ENCODE peak calls at places on chromosomes 3 and 15, in eight cellular contexts. Z is fibroblast of pulmonary artery, N is epithelial cell of esophagus, G is osteoblast, W is astrocyte of the cerebellum, F is GM06990, U is uterus, R is A549. K is an unnamed sample.

GRCh38 chr3:16906679-16907078 is 21.9 kb downstream of the PLCL2 start:
- DNase-seq in Z (peak), U (no peak), N (no peak), R (peak), W (no peak), F (no peak), G (no peak), K (no peak)

GRCh38 chr15:98321916-98322315 is 326.4 kb upstream of the IGF1R start:
- DNase-seq in R (no peak), N (peak), W (no peak), F (no peak), U (no peak), Z (no peak), G (no peak), K (no peak)

GRCh38 chr3:140529096-140529495 is 148.8 kb upstream of the TRIM42 start:
- DNase-seq in N (peak), U (no peak), Z (no peak), R (peak), F (no peak), W (peak), G (peak), K (no peak)

GRCh38 chr15:55007561-55007960 is 189.2 kb downstream of the RSL24D1 start:
- DNase-seq in R (no peak), F (no peak), U (no peak), W (no peak), G (no peak), Z (no peak), N (no peak), K (no peak)

GRCh38 chr15:62770752-62771151 is 271.8 kb upstream of the TPM1 start:
- DNase-seq in Z (peak), W (peak), R (no peak), F (no peak), N (peak), G (peak), U (no peak), K (no peak)

GRCh38 chr3:101638262-101638745 is 38.6 kb downstream of the ZBTB11 start:
- DNase-seq in U (no peak), N (no peak), W (no peak), G (peak), R (no peak), F (no peak), Z (no peak), K (no peak)

GRCh38 chr15:71411538-71412482 is 296.5 kb downstream of the THSD4 start:
- DNase-seq in F (no peak), G (no peak), U (peak), Z (peak), N (no peak), W (peak), R (peak), K (no peak)

GRCh38 chr3:16665282-16665741 is 60.1 kb upstream of the DAZL start:
- DNase-seq in N (no peak), R (peak), U (no peak), F (no peak), G (no peak), W (no peak), Z (peak), K (no peak)

GRCh38 chr15:74365619-74366445 is 1.6 kb downstream of the CYP11A1 start:
- DNase-seq in G (peak), F (no peak), U (peak), R (no peak), N (no peak), W (no peak), Z (peak), K (no peak)

GRCh38 chr3:169907944-169908343 is 3.4 kb upstream of the SAMD7 start:
- DNase-seq in N (no peak), W (no peak), U (no peak), R (no peak), G (no peak), Z (no peak), F (no peak), K (no peak)

GRCh38 chr3:169907476-169907875 is 3.9 kb upstream of the SAMD7 start:
- DNase-seq in N (peak), G (no peak), Z (no peak), F (no peak), U (no peak), R (no peak), W (no peak), K (no peak)

GRCh38 chr3:169914321-169914720 is 2.9 kb downstream of the SAMD7 start:
- DNase-seq in W (no peak), Z (peak), F (no peak), G (no peak), R (no peak), N (peak), U (no peak), K (no peak)

GRCh38 chr3:169913270-169913780 is 2.0 kb downstream of the SAMD7 start:
- DNase-seq in W (no peak), G (no peak), R (no peak), F (no peak), U (no peak), N (no peak), Z (no peak), K (no peak)

DNA sequence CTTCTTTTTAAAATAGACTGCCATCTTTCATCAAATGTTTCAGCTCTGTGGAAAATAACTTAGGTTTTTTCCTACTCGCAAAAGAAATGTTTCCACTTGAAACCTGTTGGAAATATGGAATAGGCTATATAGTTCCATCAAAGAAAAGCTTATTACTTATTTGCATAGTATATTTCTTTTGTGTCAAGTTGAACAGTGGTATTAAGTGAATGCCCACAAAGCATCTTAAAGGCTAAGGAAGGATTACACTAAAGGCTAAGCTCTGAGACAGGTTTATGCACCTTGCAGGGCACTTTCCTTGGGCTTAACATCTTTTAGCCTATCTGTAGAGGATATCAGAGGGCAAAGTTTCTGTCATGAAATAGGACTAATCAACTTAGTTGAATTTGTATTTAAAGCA is at the start of gene SAMD7:
- DNase-seq in G (no peak), U (no peak), W (no peak), N (no peak), Z (no peak), R (no peak), F (no peak), K (no peak)
- TF ChIP-seq CTCF in G (no peak), U (no peak), W (no peak), N (no peak), Z (no peak), R (no peak), F (no peak), K (no peak)

GRCh38 chr3:34155666-34156065 is 357.2 kb downstream of the PDCD6IP start:
- DNase-seq in Z (no peak), N (no peak), R (no peak), U (no peak), F (peak), W (no peak), G (no peak), K (no peak)

GRCh38 chr3:34152641-34153040 is 354.2 kb downstream of the PDCD6IP start:
- DNase-seq in G (no peak), W (no peak), U (no peak), F (no peak), N (no peak), R (no peak), Z (no peak), K (no peak)

GRCh38 chr3:34150987-34151386 is 352.6 kb downstream of the PDCD6IP start:
- DNase-seq in G (no peak), Z (no peak), R (no peak), F (peak), U (no peak), W (no peak), N (no peak), K (no peak)

GRCh38 chr3:34157491-34157890 is 359.1 kb downstream of the PDCD6IP start:
- DNase-seq in G (no peak), W (no peak), R (no peak), U (no peak), N (no peak), F (no peak), Z (no peak), K (no peak)

DNA sequence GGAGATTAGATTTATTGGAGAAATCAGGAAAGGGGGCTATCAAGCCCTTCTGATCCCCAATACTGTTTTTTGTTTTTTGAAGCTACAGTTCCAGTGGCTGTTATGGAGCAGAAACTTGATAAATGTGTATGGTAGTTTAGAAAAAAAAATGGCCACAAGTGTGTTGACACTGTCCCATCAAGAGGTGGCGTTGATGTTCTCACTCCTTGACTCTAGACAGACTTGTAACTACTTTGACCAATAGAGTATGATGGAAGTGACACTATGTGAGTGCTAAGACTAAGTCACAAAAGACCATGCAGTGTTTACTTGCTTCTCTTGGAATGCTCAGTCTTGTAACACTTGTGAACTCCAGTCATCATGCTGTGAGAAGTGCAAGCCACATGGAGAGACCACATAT is 356.7 kb downstream of the PDCD6IP start:
- DNase-seq in Z (no peak), G (peak), F (no peak), N (no peak), U (no peak), W (no peak), R (no peak), K (no peak)
- TF ChIP-seq CTCF in Z (no peak), G (no peak), F (no peak), N (no peak), U (no peak), W (no peak), R (no peak), K (no peak)

DNA sequence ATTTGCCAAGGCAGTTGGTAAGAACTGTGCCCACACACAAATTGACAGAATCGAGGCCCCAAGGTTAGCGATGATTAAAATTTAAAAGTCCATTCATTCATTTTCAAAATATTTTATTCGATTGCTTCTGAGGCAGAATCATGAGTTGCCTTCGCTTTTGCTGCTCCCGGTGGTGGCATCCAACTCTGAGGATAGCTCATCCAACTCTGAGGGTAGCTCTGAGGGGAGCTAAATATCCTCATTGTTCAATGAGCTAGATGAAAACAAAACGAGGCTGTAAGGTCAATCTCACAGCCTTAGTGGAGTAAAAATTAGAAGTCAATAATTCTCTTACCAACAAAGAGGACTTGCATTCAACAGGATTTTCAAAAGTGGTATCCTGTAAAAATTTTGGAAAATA is 901 bp upstream of the CHL1 start:
- DNase-seq in U (no peak), G (no peak), F (no peak), N (no peak), W (no peak), Z (no peak), R (no peak), K (no peak)
- TF ChIP-seq CTCF in U (no peak), G (no peak), F (no peak), N (no peak), W (no peak), Z (no peak), R (no peak), K (no peak)

GRCh38 chr15:47717036-47717611 is at the start of gene SEMA6D:
- DNase-seq in W (peak), N (peak), Z (peak), U (peak), F (no peak), R (peak), G (peak), K (peak)
- TF ChIP-seq CTCF in W (peak), N (no peak), Z (no peak), U (no peak), F (no peak), R (no peak), G (no peak), K (no peak)

GRCh38 chr3:116302087-116302747 is 143.1 kb downstream of the LSAMP start:
- DNase-seq in Z (peak), N (peak), F (no peak), W (no peak), U (no peak), G (no peak), R (no peak), K (no peak)

GRCh38 chr3:116306720-116307119 is 138.6 kb downstream of the LSAMP start:
- DNase-seq in U (no peak), G (no peak), Z (no peak), N (no peak), F (no peak), R (no peak), W (no peak), K (no peak)
- TF ChIP-seq CTCF in U (no peak), G (no peak), Z (peak), N (no peak), F (no peak), R (no peak), W (no peak), K (no peak)

GRCh38 chr15:101276501-101277037 is 716 bp downstream of the SELENOS start:
- DNase-seq in U (no peak), Z (peak), W (no peak), F (no peak), N (peak), G (peak), R (peak), K (peak)
- TF ChIP-seq CTCF in U (no peak), Z (peak), W (peak), F (peak), N (peak), G (peak), R (peak), K (peak)

DNA sequence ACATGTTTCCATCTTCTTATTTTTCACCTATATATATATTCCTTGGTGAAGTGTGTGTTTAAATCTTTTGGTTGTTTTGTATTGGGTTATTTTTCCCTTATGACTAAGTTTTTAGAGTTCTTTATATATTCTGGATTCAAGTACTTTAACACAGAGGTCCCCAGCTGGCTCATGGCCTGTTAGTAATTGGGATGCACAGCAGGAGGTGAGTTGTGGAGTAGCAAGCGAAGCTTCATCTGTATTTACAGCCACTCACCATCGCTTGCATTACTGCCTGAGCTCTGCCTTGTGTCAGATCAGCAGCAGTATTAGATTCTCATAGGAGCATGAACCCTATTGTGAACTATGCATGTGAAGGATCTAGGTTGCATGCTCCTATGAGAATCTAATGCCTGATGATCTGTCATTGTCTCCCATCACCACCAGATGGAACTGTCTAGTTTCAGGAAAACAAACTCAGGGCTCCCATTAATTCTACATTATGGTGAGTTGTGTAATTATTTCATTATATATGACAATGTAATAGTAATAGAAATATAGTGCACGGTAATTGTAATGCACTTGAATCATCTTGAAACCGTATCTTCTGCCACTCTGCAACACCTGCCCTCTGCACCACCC is 151.6 kb downstream of the RSRC1 start:
- DNase-seq in U (no peak), G (no peak), Z (peak), R (peak), F (no peak), N (peak), W (no peak), K (no peak)
- TF ChIP-seq CTCF in U (no peak), G (peak), Z (peak), R (no peak), F (no peak), N (peak), W (no peak), K (no peak)

GRCh38 chr3:137692803-137693431 is 71.2 kb upstream of the SOX14 start:
- DNase-seq in G (no peak), Z (no peak), N (peak), W (no peak), U (no peak), F (peak), R (peak), K (peak)
- TF ChIP-seq CTCF in G (no peak), Z (no peak), N (peak), W (peak), U (no peak), F (peak), R (no peak), K (peak)

DNA sequence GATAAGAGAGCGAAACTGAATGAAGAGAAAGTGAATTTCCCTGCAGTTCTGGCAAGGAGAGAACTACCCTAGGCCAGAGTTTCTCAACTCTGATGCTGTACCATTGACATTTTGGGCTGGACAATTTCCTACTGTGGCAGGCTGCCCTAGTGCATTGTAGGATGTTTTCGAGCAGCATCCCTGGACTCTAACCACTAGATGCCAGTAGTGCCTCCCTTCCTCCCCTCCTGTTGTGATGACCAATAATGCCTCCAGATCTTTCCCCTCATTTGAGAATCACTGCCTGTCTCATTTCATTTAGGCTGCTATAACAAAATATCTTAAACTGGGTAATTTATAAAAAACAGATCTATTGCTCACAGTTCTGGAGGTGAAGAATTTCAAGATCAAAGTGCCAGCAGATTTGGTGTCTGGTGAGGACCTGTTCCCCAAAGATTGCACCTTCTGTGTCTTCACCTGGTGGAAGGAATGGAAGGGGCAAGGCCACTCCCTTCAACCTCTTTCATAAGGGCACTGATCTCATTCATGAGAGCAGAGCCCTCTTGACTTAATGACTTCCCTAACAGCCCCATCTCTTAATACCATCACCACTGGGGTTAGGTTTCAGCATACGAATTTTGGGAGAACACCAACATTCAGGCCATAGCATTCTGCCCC is 188.9 kb upstream of the MEIS2 start:
- DNase-seq in Z (peak), R (peak), U (no peak), F (no peak), G (no peak), W (peak), N (peak), K (no peak)
- TF ChIP-seq CTCF in Z (peak), R (no peak), U (no peak), F (peak), G (peak), W (peak), N (no peak), K (no peak)

DNA sequence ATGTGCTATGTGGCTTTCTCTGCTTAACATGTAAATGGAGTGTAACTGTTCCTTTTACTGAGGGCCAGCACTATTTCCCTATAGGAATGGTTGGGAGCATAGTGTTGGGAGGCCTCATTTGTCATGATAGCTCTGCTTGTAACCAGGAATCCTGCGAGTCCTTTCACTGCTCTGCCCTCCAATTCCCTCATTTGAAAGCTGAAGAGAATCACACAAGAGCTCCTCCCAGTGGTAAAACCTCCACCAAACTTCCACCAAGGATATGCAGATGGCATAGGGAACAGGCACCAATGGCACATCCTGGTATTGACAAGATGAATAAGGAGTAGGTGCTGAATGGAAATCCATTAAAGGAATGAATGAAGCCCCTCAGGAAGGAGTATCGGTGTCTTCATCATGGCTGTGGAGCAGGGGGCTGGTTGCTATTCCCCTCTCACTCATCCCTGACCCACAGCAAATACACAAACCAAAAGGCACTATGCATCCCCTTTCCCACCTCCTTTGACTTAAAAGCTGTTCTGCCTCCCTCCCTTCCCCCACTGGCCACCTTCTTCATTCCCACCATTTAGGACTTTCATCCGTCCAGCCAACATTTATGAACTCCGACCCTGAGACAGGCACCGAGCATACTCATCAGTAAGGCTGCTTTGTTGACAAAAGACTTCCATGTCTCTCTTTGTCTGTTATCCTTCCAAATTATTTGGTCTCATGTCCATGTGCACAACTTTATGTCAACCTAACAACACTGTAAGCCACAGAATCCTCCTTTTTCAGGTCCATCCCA is 560.8 kb downstream of the FOXP1 start:
- DNase-seq in R (peak), W (no peak), Z (no peak), G (no peak), U (no peak), N (peak), F (no peak), K (no peak)
- TF ChIP-seq CTCF in R (peak), W (peak), Z (peak), G (peak), U (no peak), N (peak), F (peak), K (peak)

K was measured in GM13977.